ENCODE peak calls at places on chromosome 15, in six cellular contexts. T is HEK293T, R is A549, Q is GM12878, U is IMR-90, Z is K562. J is an unnamed sample.

GRCh38 chr15:59115047-59115446 is 10.1 kb downstream of the CCNB2 start:
- DNase-seq in T (no peak), R (no peak), Q (no peak), U (peak; percentile 49), Z (no peak), J (no peak)

GRCh38 chr15:73987646-73988045 is 4.4 kb downstream of the STOML1 start:
- DNase-seq in T (no peak), R (no peak), Q (no peak), U (no peak), Z (no peak), J (no peak)

GRCh38 chr15:27545494-27546255 is 553.4 kb downstream of the OCA2 start:
- DNase-seq in T (no peak), R (no peak), Q (no peak), U (no peak), Z (peak; percentile 17), J (no peak)

GRCh38 chr15:86139828-86140227 is 60.2 kb downstream of the AGBL1 start:
- DNase-seq in T (peak; percentile 67), R (peak; percentile 18), Q (no peak), U (no peak), Z (peak; percentile 18), J (no peak)

GRCh38 chr15:56464893-56465520 is at the start of gene MNS1:
- DNase-seq in T (peak; percentile 60), R (peak; percentile 98), Q (peak; percentile 95), U (peak; percentile 96), Z (peak; percentile 81), J (peak; percentile 83)

GRCh38 chr15:68572309-68572708 is 6.5 kb upstream of the CORO2B start:
- DNase-seq in T (no peak), R (no peak), Q (no peak), U (no peak), Z (no peak), J (no peak)

GRCh38 chr15:66635006-66635405 is 67.0 kb upstream of the SMAD6 start:
- DNase-seq in T (no peak), R (no peak), Q (no peak), U (no peak), Z (no peak), J (no peak)

GRCh38 chr15:69906256-69907185 is 191.2 kb downstream of the TLE3 start:
- DNase-seq in T (no peak), R (no peak), Q (no peak), U (no peak), Z (no peak), J (no peak)

GRCh38 chr15:91890614-91891013 is 37.1 kb downstream of the SLCO3A1 start:
- DNase-seq in T (no peak), R (peak; percentile 42), Q (no peak), U (peak; percentile 54), Z (no peak), J (no peak)

GRCh38 chr15:57461541-57461940 is 85.2 kb downstream of the CGNL1 start:
- DNase-seq in T (no peak), R (no peak), Q (no peak), U (no peak), Z (no peak), J (no peak)

GRCh38 chr15:63971427-63971805 is 74.9 kb downstream of the DAPK2 start:
- DNase-seq in T (no peak), R (no peak), Q (no peak), U (no peak), Z (peak; percentile 49), J (no peak)

GRCh38 chr15:51076898-51077564 is 17.7 kb downstream of the TNFAIP8L3 start:
- DNase-seq in T (no peak), R (no peak), Q (peak; percentile 40), U (no peak), Z (no peak), J (no peak)

DNA sequence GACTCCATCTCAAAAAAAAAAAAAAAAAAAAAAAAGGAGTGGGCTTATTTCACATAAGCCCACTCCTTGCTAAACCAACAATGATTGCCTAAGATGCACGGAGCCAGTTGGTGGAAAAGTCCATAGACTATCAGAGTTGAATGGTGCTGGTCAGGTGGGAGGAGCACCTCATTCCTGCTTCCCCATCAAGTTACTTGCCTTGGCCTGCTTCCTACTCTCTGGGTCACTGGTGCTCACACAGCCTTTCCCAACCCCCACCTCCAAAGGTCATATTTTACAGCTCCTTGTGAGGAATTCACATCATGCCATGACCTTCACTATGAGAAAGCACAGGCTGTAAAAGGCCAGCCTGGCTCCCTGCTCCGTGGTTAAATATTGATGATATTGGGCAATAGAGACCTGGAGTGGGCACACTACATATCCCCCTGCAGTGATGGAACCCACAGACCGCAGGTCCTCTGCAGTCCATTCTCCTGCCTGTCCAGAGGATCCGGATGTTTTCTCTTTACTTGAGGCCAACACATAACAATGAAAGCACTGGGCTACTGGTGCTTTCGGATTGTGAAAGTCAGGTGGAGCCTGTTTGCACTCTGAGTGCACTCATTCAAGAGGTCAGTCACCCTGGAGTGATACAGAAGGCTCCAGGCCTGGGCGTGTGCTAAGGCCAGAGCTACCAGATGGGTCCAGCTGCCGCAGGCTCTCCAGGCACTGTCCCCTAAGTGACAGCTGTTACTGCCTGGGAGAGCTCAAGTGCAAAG is at the start of gene SLC51B:
- DNase-seq in T (no peak), R (peak; percentile 83), Q (no peak), U (no peak), Z (no peak), J (peak; percentile 99)
- TF ChIP-seq BHLHE40 in T (no peak), R (no peak), Q (no peak), U (no peak), Z (no peak), J (peak; percentile 40)

DNA sequence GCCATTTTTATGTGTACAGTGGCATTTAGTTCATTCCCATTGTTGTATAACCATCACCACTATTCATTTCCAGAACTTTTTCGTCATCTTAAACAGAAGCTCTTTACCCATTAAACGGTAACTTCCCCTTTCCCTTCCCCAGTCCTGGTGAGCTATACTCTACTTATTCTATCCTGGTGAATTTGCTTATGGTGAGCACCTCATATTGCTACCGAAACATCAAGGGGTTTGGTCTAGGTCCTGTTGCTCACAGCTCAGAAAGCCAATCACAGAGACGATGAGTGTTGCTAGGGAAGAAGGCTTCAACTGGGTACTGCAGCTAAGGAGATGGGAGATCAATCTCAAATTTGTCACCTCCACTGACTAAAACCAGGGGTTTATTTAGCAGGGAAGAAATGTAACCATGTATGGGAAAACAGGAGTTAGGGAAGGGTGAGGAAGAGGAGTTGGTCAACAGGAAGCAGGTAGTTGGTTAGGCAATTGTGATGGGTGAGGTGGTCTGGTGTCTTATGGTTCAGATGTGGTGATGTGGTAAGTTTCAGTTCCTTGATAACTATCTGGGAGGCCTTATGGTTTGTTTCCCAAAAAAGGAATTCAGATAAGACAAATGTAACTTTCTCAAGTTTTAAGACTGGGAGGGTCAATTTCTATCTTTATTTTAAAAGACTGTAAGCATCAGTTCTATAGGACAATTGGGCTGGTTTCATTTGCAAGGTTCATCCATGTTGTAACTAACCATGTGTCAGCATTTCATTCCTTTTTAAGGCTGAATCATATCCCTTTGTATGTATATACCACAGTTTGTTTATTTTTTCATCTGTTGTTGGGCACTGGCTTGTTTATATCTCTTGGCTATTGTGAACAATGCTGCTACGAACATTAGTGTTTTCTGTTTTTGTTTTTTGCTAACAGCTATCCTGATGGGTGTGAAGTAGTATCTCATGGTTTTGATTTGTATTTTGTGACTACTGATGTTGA is 24.3 kb downstream of the ARHGAP11B start:
- DNase-seq in T (no peak), R (no peak), Q (peak; percentile 69), U (peak; percentile 80), Z (no peak), J (no peak)
- TF ChIP-seq BHLHE40 in T (no peak), R (no peak), Q (peak; percentile 21), U (no peak), Z (no peak), J (no peak)

DNA sequence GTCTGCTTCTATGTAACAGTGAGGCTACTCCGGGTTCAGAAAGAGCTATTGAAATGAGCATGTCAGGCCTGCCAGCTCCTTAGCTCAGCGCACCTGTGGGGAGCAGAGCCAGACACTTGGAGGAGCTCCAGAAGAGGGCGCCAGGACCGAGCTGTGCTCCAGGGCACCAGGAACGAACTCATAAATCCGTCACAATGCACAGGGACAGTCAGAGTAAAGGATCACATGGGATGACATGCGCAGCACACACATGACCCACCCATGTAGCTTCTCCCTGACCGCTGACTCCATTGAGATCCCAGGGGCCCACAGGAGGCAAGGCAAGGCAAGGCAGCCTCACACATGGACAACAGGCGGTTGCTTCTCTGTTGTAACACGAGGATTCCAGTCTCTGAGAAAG is 26.0 kb upstream of the GNB5 start:
- DNase-seq in T (peak; percentile 8), R (peak; percentile 44), Q (no peak), U (no peak), Z (no peak), J (no peak)
- TF ChIP-seq BHLHE40 in T (no peak), R (no peak), Q (no peak), U (no peak), Z (no peak), J (no peak)

GRCh38 chr15:71057581-71057980 is 57.7 kb upstream of the THSD4 start:
- DNase-seq in T (no peak), R (no peak), Q (no peak), U (no peak), Z (no peak), J (no peak)

GRCh38 chr15:71054286-71054952 is 60.9 kb upstream of the THSD4 start:
- DNase-seq in T (no peak), R (peak; percentile 26), Q (no peak), U (peak; percentile 56), Z (no peak), J (no peak)

GRCh38 chr15:71057143-71057542 is 58.1 kb upstream of the THSD4 start:
- DNase-seq in T (no peak), R (no peak), Q (no peak), U (no peak), Z (no peak), J (no peak)

GRCh38 chr15:71055461-71055860 is 59.8 kb upstream of the THSD4 start:
- DNase-seq in T (no peak), R (peak; percentile 55), Q (no peak), U (peak; percentile 80), Z (no peak), J (no peak)

DNA sequence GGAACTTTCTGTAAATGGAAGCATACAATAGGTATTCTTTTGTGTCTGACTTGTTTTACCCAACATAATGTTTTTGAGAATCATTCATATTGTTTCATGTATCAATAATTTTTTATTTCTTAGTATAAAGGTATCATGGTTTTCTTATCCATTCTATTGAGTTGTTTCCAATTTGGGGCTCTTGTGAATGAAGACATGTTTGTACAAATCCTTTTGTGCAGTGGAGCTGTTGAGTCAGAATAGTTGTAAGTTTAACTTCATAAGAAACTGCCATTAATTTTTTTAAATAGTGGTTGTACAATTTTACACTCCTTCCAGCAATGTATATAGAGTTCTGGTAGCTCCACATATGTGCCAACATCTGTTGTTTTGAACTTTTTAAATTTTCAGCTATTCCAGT is 59.2 kb upstream of the THSD4 start:
- DNase-seq in T (no peak), R (no peak), Q (no peak), U (no peak), Z (no peak), J (no peak)
- TF ChIP-seq BHLHE40 in T (no peak), R (no peak), Q (no peak), U (no peak), Z (no peak), J (no peak)

J was measured in HepG2.